ENCODE peak calls at places on chromosomes 7 and 10, in four cellular contexts. S is GM12878, Q is HepG2, O is K562. Y is an unnamed sample.
A peak's percentile ranks its signal among the peaks of the same experiment; 100 is the strongest.

GRCh38 chr7:73646785-73647724 is 20.6 kb upstream of the VPS37D start:
- DNase-seq in O (no peak), S (no peak), Q (no peak), Y (no peak)

GRCh38 chr10:6618340-6618739 is 38.3 kb upstream of the PRKCQ start:
- DNase-seq in O (no peak), S (no peak), Q (no peak), Y (no peak)

GRCh38 chr10:120433176-120433575 is 23.9 kb upstream of the PLPP4 start:
- DNase-seq in O (no peak), Q (no peak), S (no peak), Y (no peak)

GRCh38 chr7:84914598-84914997 is 272.3 kb downstream of the SEMA3D start:
- DNase-seq in Q (peak; percentile 30), O (no peak), S (no peak), Y (peak; percentile 6)

GRCh38 chr10:34530778-34531177 is 284.3 kb downstream of the PARD3 start:
- DNase-seq in Q (peak; percentile 72), O (no peak), S (no peak), Y (no peak)

GRCh38 chr10:102347236-102347828 is 48.2 kb upstream of the NFKB2 start:
- DNase-seq in O (peak; percentile 22), S (no peak), Q (peak; percentile 41), Y (peak; percentile 62)

GRCh38 chr10:71812016-71812912 is 38.8 kb downstream of the PSAP start:
- DNase-seq in S (no peak), Q (peak; percentile 27), O (peak; percentile 91), Y (peak; percentile 80)

GRCh38 chr10:93336110-93336509 is 146.0 kb downstream of the MYOF start:
- DNase-seq in Q (no peak), O (no peak), S (no peak), Y (no peak)

GRCh38 chr10:3043512-3044368 is 23.6 kb upstream of the PFKP start:
- DNase-seq in Q (peak; percentile 69), S (no peak), O (peak; percentile 55), Y (peak; percentile 64)

GRCh38 chr7:152869677-152870051 is 110.1 kb downstream of the ACTR3B start:
- DNase-seq in Q (no peak), S (no peak), O (no peak), Y (no peak)

GRCh38 chr7:96075510-96076349 is 246.2 kb downstream of the SLC25A13 start:
- DNase-seq in S (no peak), Q (peak; percentile 55), O (peak; percentile 66), Y (peak; percentile 77)

GRCh38 chr10:128096486-128097199 is 29.6 kb downstream of the MKI67 start:
- DNase-seq in S (no peak), Q (no peak), O (no peak), Y (no peak)

GRCh38 chr7:80151274-80151665 is 16.6 kb downstream of the GNAI1 start:
- DNase-seq in S (no peak), Q (no peak), O (no peak), Y (no peak)

GRCh38 chr7:11616466-11616865 is 215.5 kb downstream of the THSD7A start:
- DNase-seq in Q (no peak), S (no peak), O (no peak), Y (no peak)

GRCh38 chr7:73974948-73975926 is 52.7 kb upstream of the ELN start:
- DNase-seq in Q (no peak), S (no peak), O (no peak), Y (no peak)

GRCh38 chr10:72248477-72249151 is 25.1 kb upstream of the DDIT4 start:
- DNase-seq in S (peak; percentile 99), Q (peak; percentile 68), O (no peak), Y (peak; percentile 53)

GRCh38 chr10:80536361-80536835 is 1.3 kb upstream of the SH2D4B start:
- DNase-seq in O (no peak), Q (no peak), S (no peak), Y (no peak)

GRCh38 chr7:4265676-4266075 is 416.4 kb upstream of the FOXK1 start:
- DNase-seq in O (no peak), Q (no peak), S (no peak), Y (no peak)

GRCh38 chr7:156892821-156893706 is at the start of gene LMBR1:
- DNase-seq in Q (peak; percentile 83), S (peak; percentile 80), O (peak; percentile 98), Y (peak; percentile 100)

GRCh38 chr7:156892086-156892800 is 740 bp downstream of the LMBR1 start:
- DNase-seq in S (no peak), O (peak; percentile 88), Q (peak; percentile 19), Y (peak; percentile 80)

GRCh38 chr7:156889746-156890145 is 3.2 kb downstream of the LMBR1 start:
- DNase-seq in Q (no peak), S (no peak), O (no peak), Y (no peak)

DNA sequence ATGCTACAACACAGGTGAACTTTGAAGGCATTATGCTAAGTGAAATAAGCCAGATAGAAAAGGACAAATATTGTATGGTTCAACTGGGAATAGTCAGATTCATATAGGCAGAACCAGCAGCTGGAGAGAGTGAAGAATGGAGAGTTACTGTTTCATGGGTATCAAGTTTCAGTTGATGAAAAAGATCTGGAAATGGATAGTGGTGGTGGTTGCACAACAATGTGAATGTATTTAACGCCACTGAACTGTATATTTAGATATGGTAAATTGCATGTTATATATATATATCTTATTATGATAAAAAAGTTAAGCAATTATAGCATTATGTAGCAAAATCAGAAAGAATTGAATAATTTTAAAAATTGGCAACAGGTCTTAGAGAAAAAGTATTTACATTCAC is 3.9 kb downstream of the LMBR1 start:
- DNase-seq in S (no peak), O (no peak), Q (no peak), Y (no peak)
- TF ChIP-seq FOXK2 in S (no peak), O (no peak), Q (no peak), Y (no peak)

GRCh38 chr10:132036887-132037675 is 28.7 kb upstream of the JAKMIP3 start:
- DNase-seq in O (no peak), Q (no peak), S (no peak), Y (peak; percentile 50)

GRCh38 chr10:132035476-132035875 is 30.3 kb upstream of the JAKMIP3 start:
- DNase-seq in Q (no peak), S (no peak), O (no peak), Y (no peak)

GRCh38 chr10:132033632-132034031 is 32.1 kb upstream of the JAKMIP3 start:
- DNase-seq in S (no peak), Q (no peak), O (no peak), Y (no peak)

GRCh38 chr10:132037676-132037975 is 28.1 kb upstream of the JAKMIP3 start:
- DNase-seq in O (no peak), S (no peak), Q (no peak), Y (no peak)

GRCh38 chr10:132036153-132036886 is 29.4 kb upstream of the JAKMIP3 start:
- DNase-seq in O (no peak), Q (no peak), S (no peak), Y (peak; percentile 56)
- TF ChIP-seq FOXM1 in O (no peak), Q (no peak), S (no peak), Y (no peak)

DNA sequence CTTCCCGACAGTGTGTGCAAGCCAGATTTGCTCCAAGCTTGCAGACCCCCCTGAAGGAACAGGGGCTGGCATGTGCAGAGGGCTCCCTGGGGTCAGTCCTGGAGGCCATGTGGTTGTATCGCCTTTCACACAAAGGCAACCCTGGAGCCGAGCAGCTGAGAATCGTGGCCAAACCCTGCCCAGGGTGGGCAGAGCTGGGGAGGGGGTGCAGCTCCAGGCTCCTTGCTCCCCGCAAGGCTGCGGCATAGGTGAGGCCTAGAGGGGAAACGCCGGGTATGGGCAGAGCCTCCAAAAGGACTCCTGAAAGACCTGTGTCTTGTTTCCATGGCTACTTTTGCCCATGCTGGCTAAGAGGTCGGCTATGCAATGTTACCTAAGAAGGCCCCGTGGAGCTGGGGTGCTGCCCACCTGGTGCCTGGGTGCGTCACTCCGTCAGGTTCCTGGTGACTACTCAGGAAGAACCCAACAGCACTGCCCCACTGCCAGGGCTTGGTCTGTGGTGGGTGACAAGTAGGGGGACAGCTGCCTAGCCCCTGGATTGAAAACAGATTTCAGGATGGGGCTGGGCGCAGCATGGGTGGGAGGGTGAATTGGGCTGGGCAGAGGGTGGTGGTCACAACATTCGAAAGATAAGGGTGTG is 171.0 kb upstream of the SHH start:
- DNase-seq in O (no peak), Q (no peak), S (no peak), Y (no peak)
- TF ChIP-seq TARDBP in O (no peak), Q (no peak), S (no peak), Y (no peak)

DNA sequence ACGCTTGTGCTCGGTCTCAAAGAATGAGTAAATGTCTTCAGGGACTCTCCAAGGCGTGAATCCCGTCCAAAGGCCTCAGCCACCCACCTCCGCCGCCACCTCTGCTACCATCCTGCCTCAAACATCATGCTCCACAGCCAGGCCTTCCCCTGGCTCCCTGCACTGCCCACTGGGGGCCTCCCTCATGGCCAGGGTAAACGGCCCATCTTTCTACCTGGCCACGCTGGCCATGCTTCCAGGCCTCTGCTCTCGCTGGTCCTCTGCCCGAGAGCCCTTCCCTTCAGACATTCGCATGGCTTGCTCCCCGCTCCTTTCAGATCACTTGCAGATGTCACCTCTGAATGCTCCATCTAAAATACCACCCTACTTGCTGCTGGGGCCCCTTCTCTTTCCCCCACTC is 40.2 kb downstream of the ZNF783 start:
- DNase-seq in S (no peak), Q (no peak), O (no peak), Y (no peak)
- TF ChIP-seq FOXK2 in S (no peak), Q (no peak), O (no peak), Y (no peak)

GRCh38 chr7:124776153-124776552 is 10.6 kb upstream of the GPR37 start:
- DNase-seq in O (no peak), Q (peak; percentile 61), S (no peak), Y (no peak)
- TF ChIP-seq FOXM1 in O (no peak), Q (no peak), S (no peak), Y (no peak)

DNA sequence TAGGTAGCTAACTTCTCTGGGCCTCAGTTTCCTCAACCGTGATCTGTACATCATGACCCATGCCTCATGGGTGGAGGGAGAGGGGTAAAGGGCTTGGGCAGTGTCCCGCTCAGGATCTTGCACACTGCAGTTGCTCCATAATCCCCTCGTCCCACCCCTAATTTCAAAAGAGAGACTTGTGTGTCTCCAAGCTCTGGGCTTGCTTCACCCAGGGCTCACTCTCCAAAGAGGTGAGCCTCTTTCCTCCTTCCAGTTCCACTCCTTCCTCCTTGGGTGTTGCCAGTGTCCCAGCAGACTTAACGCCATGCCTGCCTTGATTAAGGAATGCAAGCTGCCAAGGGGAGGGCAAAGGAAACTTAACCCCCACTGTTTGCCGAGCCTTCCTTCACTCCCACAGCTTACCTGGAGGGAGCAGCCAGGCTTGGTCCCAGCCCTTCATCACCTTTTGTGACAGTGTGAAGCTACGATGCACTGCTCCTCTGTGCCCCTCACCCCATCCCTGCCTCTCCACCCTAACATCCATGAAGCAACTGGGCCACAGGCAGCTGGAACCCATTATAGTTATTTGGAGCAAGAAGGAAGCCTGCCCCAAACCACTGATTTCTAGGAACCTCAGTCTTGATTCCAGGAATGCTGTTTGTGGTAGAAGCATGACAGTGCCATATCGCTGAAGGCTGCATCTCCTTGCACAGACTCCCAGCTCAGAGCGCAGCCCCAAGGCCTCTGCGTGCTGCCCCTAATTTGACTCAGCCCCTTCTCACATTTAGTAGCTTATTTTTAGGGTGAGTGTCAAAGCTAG is 363.3 kb downstream of the TNS3 start:
- DNase-seq in S (no peak), Q (no peak), O (peak; percentile 42), Y (no peak)
- TF ChIP-seq TARDBP in S (no peak), Q (no peak), O (no peak), Y (no peak)